ENCODE peak calls at places on chromosomes 7 and 10, in seven cellular contexts. U is left ventricle myocardium inferior, V is vagina, T is astrocyte, G is heart left ventricle, D is mammary epithelial cell, P is prostate gland. A is an unnamed sample.

GRCh38 chr10:119761106-119761505 is 35.3 kb downstream of the INPP5F start:
- DNase-seq in D (peak; percentile 81), V (no peak), T (peak; percentile 87), G (no peak), U (no peak), P (no peak), A (no peak)

GRCh38 chr10:60099998-60100747 is 193.8 kb upstream of the CCDC6 start:
- DNase-seq in V (no peak), G (no peak), D (peak; percentile 23), U (no peak), T (peak; percentile 32), P (no peak), A (no peak)

GRCh38 chr10:27717851-27718250 is 27.8 kb downstream of the MKX start:
- DNase-seq in G (no peak), V (no peak), U (no peak), D (no peak), T (no peak), P (no peak), A (no peak)

GRCh38 chr10:50992972-50993766 is 81.1 kb upstream of the PRKG1 start:
- DNase-seq in G (peak; percentile 60), U (peak; percentile 36), T (peak; percentile 52), D (no peak), P (no peak), V (no peak), A (no peak)

GRCh38 chr10:131499566-131499965 is 188.0 kb upstream of the TCERG1L start:
- DNase-seq in U (no peak), V (peak; percentile 82), P (no peak), T (no peak), G (no peak), D (no peak), A (peak; percentile 68)

GRCh38 chr10:100825946-100826660 is 80.7 kb downstream of the PAX2 start:
- DNase-seq in G (no peak), V (no peak), U (no peak), P (no peak), D (no peak), T (no peak), A (no peak)

GRCh38 chr10:13993169-13993568 is 337.6 kb downstream of the FRMD4A start:
- DNase-seq in G (peak; percentile 63), P (peak; percentile 22), U (no peak), V (no peak), T (peak; percentile 85), D (peak; percentile 72), A (no peak)

GRCh38 chr7:93043393-93043985 is 74.3 kb downstream of the SAMD9 start:
- DNase-seq in V (no peak), G (peak; percentile 34), T (peak; percentile 93), U (peak; percentile 18), P (no peak), D (peak; percentile 97), A (no peak)

GRCh38 chr7:2521952-2522591 is 2.5 kb downstream of the LFNG start:
- DNase-seq in T (no peak), G (peak; percentile 80), V (no peak), D (peak; percentile 60), U (peak; percentile 50), P (no peak), A (no peak)

GRCh38 chr7:92135100-92135429 is 788 bp upstream of the CYP51A1 start:
- DNase-seq in D (no peak), G (no peak), V (no peak), U (no peak), T (peak; percentile 25), P (peak; percentile 33), A (no peak)

GRCh38 chr7:56046728-56047445 is 4.4 kb downstream of the PSPH start:
- DNase-seq in U (no peak), T (peak; percentile 95), D (peak; percentile 19), G (no peak), V (no peak), P (peak; percentile 31), A (no peak)

GRCh38 chr10:115157357-115157756 is 64.2 kb downstream of the ATRNL1 start:
- DNase-seq in D (no peak), G (no peak), U (no peak), V (no peak), T (no peak), P (no peak), A (no peak)

GRCh38 chr7:26198133-26198780 is 2.3 kb downstream of the HNRNPA2B1 start:
- DNase-seq in V (no peak), T (no peak), D (no peak), U (no peak), P (no peak), G (no peak), A (no peak)

GRCh38 chr7:150332852-150333635 is 8.4 kb downstream of the RARRES2 start:
- DNase-seq in D (no peak), V (no peak), G (no peak), P (no peak), U (no peak), T (no peak), A (no peak)

GRCh38 chr10:95742529-95742884 is 13.5 kb upstream of the ENTPD1 start:
- DNase-seq in D (no peak), T (peak; percentile 41), G (peak; percentile 34), P (peak; percentile 46), V (no peak), U (no peak), A (no peak)
- H3K4me3 ChIP-seq in D (no peak overlapping the region), T (no peak overlapping the region), G (no peak overlapping the region), P (no peak overlapping the region), V (no peak overlapping the region), U (peak overlapping the region; percentile 1), A (no peak overlapping the region)

GRCh38 chr10:132603851-132604533 is 66.4 kb downstream of the INPP5A start:
- DNase-seq in V (no peak), T (no peak), P (no peak), G (no peak), D (no peak), U (no peak), A (no peak)
- H3K4me1 ChIP-seq in V (peaks cover 29% of the 10 kb centered on the region), T (peaks cover 11% of the 10 kb centered on the region), P (peaks cover 27% of the 10 kb centered on the region), G (peaks cover 19% of the 10 kb centered on the region), D (no peaks in the 10 kb centered on the region), U (peaks cover 48% of the 10 kb centered on the region), A (peaks cover 85% of the 10 kb centered on the region)

GRCh38 chr7:22670422-22670815 is 56.6 kb upstream of the IL6 start:
- DNase-seq in T (no peak), U (no peak), P (no peak), G (no peak), V (no peak), D (no peak), A (peak; percentile 37)

GRCh38 chr7:22671177-22671879 is 55.7 kb upstream of the IL6 start:
- DNase-seq in V (no peak), T (peak; percentile 69), D (peak; percentile 20), P (no peak), U (no peak), G (no peak), A (no peak)

GRCh38 chr7:22675917-22676343 is 51.1 kb upstream of the IL6 start:
- DNase-seq in G (no peak), D (peak; percentile 29), T (peak; percentile 91), V (no peak), P (no peak), U (no peak), A (no peak)

GRCh38 chr7:22675436-22675835 is 51.6 kb upstream of the IL6 start:
- DNase-seq in T (no peak), D (no peak), G (no peak), V (no peak), U (no peak), P (no peak), A (no peak)

DNA sequence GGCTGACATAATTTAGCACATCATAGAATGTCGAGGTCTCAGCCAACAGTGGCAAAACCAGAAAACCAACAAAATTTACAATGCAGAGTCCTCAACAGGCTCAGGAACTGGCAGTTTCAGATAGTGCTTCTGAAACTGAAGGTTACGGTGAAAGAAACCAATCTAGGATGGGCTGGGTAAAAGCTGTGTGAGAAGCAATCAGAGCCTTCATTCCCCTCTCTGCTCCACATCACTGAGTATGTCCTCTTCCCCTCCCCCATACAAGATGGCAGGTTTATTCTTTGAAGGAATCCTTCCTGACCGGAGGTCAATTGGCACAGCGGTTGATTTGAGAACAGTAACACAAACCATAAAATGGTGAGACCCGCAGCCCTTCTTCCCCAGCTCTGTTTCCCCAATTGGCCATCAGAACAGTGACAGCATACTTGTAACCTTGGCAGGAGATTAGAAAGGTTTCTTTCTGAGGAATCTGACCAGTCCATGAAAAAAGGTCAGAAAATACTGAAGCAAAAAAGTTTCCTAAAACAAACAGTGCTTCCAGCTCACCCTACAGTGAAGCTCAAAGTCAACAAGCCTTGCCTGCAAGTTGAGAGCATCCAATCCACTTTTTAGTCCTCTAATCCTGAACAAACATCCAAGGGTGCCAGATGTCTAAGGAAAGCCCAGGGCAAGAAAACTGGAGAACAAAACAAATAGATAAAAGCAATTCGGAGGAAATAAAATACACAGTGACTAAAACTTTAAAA is 53.9 kb upstream of the IL6 start:
- DNase-seq in T (no peak), V (no peak), D (no peak), P (no peak), U (no peak), G (no peak), A (no peak)
- H3K27ac ChIP-seq in T (no peak overlapping the region), V (no peak overlapping the region), D (no peak overlapping the region), P (no peak overlapping the region), U (no peak overlapping the region), G (no peak overlapping the region), A (no peak overlapping the region)

GRCh38 chr7:99143522-99143852 is 421 bp downstream of the SMURF1 start:
- DNase-seq in P (no peak), U (no peak), D (no peak), V (no peak), T (no peak), G (no peak), A (no peak)

GRCh38 chr7:99141756-99142726 is 1.9 kb downstream of the SMURF1 start:
- DNase-seq in P (peak; percentile 68), V (no peak), T (peak; percentile 80), G (peak; percentile 60), U (peak; percentile 54), D (peak; percentile 73), A (peak; percentile 93)

GRCh38 chr7:99141334-99141733 is 2.6 kb downstream of the SMURF1 start:
- DNase-seq in G (no peak), V (no peak), P (no peak), U (no peak), D (no peak), T (no peak), A (no peak)

GRCh38 chr7:99143853-99144672 is at the start of gene SMURF1:
- DNase-seq in G (peak; percentile 69), U (peak; percentile 72), D (peak; percentile 52), T (peak; percentile 36), V (no peak), P (peak; percentile 43), A (no peak)

DNA sequence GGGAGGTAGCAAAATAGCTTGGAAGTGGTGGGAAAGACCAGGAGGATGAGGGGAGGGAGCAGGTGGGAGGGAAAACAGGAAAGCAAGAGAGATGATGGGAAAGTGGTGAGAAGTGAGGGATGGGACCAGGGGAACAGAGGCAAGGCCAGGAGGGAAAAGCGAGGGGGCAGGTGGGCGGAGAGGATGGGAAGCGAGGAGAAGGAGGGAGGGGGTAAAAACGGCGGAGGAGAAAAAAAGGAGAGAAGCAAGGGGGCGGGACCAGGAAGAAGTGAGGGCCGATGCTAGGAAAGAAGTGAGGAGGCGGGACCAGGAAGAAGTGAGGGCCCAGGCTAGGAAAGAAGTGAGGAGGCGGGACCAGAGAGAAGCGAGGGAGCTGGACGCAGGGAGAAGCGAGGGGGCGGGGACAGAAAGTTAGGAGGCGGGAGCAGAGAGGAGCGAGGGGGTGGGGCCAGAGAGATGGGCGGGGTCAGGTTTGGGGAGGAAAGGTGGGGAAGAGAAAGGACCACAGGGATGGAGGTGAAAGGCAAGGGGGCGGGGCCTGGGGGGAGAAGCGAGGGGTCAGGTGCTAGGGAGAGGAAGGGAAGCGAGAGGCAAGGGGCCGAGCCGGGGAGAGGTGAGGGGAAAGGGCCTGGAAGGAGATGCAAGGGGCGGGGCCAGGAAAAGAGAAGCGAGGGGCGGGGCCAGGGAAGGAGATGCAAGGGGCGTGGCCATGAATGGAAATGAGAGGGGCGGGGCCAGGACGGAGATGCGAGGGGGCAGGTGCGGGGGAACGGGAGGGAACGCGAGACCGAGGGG is 984 bp downstream of the SMURF1 start:
- DNase-seq in G (peak; percentile 95), D (peak; percentile 95), P (peak; percentile 95), T (peak; percentile 85), U (peak; percentile 91), V (no peak), A (peak; percentile 98)
- H3K4me3 ChIP-seq in G (peak overlapping the region; percentile 100), D (peak overlapping the region; percentile 63), P (peak overlapping the region; percentile 100), T (peak overlapping the region; percentile 47), U (peak overlapping the region; percentile 100), V (peak overlapping the region; percentile 97), A (peak overlapping the region; percentile 80)